ENCODE peak calls at places on chromosomes 4 and X, in seven cellular contexts. N is HEK293T; I is BJ; S is neural crest cell; T is stimulated activated CD8-positive, alpha-beta memory T cell treated with anti-CD3 and anti-CD28 coated beads, Interleukin-7, amount 100 ng/mL, for 48 hours; J is ascending aorta; Z is stimulated activated CD4-positive, alpha-beta T cell treated with anti-CD3 and anti-CD28 coated beads, TNF-alpha, amount 100 ng/mL, for 48 hours. E is an unnamed sample.

GRCh38 chrX:105502336-105502735 is 281.8 kb upstream of the TEX13A start:
- DNase-seq in Z (no peak), I (no peak), T (no peak), S (no peak), N (no peak), J (no peak), E (no peak)

GRCh38 chr4:2914220-2915126 is 48.7 kb downstream of the NOP14 start:
- DNase-seq in N (no peak), Z (no peak), J (no peak), I (no peak), S (no peak), T (no peak), E (no peak)

GRCh38 chr4:145885666-145886065 is 53.0 kb downstream of the ZNF827 start:
- DNase-seq in I (no peak), S (no peak), J (no peak), Z (no peak), N (no peak), T (no peak), E (no peak)

GRCh38 chrX:129557844-129558243 is 17.8 kb downstream of the OCRL start:
- DNase-seq in Z (no peak), I (no peak), T (no peak), J (no peak), S (no peak), N (no peak), E (no peak)

GRCh38 chr4:48175806-48176205 is 41.8 kb upstream of the TXK start:
- DNase-seq in J (no peak), N (no peak), I (no peak), T (no peak), S (no peak), Z (no peak), E (no peak)

GRCh38 chr4:53706422-53707032 is 115.2 kb upstream of the LNX1 start:
- DNase-seq in T (no peak), Z (no peak), J (no peak), N (peak), I (no peak), S (no peak), E (no peak)

GRCh38 chr4:146235654-146236570 is 21.6 kb downstream of the REELD1 start:
- DNase-seq in S (no peak), T (no peak), I (no peak), J (no peak), Z (no peak), N (no peak), E (no peak)

GRCh38 chr4:186029731-186030421 is 39.1 kb upstream of the TLR3 start:
- DNase-seq in T (no peak), J (peak), N (no peak), S (no peak), Z (no peak), I (peak), E (no peak)

GRCh38 chrX:132171881-132172280 is 44.1 kb upstream of the FRMD7 start:
- DNase-seq in I (no peak), Z (no peak), N (no peak), S (no peak), J (no peak), T (no peak), E (peak)

GRCh38 chr4:24118031-24118430 is 228.2 kb upstream of the PPARGC1A start:
- DNase-seq in Z (no peak), N (no peak), J (no peak), S (no peak), I (no peak), T (no peak), E (no peak)

GRCh38 chr4:102789317-102789717 is 28.5 kb upstream of the MANBA start:
- DNase-seq in I (no peak), J (no peak), N (no peak), S (no peak), Z (no peak), T (no peak), E (peak)

E was measured in non-pigmented ciliary epithelial cell.